ENCODE peak calls at places on chromosomes 4 and X, in five cellular contexts. V is IMR-90; M is stimulated activated CD8-positive, alpha-beta memory T cell treated with anti-CD3 and anti-CD28 coated beads, Interleukin-7, amount 100 ng/mL, for 24 hours; Q is activated CD4-positive, alpha-beta T cell treated with anti-CD3 and anti-CD28 coated beads, Interleukin-2, amount 50 U/mL, for 4 hours; I is sciatic nerve. J is an unnamed sample.

GRCh38 chrX:43940811-43941210 is 32.4 kb downstream of the NDP start:
- DNase-seq in V (peak; percentile 42), M (no peak), Q (no peak), I (no peak), J (no peak)

GRCh38 chrX:14235004-14235403 is 205.3 kb upstream of the GEMIN8 start:
- DNase-seq in V (no peak), M (no peak), Q (no peak), I (no peak), J (no peak)

GRCh38 chr4:78120144-78120880 is 63.2 kb downstream of the FRAS1 start:
- DNase-seq in V (no peak), M (no peak), Q (no peak), I (no peak), J (no peak)

GRCh38 chr4:32002037-32002747 is 1282.0 kb downstream of the PCDH7 start:
- DNase-seq in V (no peak), M (no peak), Q (no peak), I (no peak), J (peak; percentile 15)

GRCh38 chr4:56129431-56129861 is 180.7 kb downstream of the CEP135 start:
- DNase-seq in V (no peak), M (peak; percentile 2), Q (no peak), I (no peak), J (peak; percentile 52)

GRCh38 chrX:147917700-147918694 is 6.3 kb downstream of the FMR1 start:
- DNase-seq in V (peak; percentile 4), M (no peak), Q (no peak), I (no peak), J (no peak)

GRCh38 chr4:86898562-86898961 is 6.3 kb upstream of the C4orf36 start:
- DNase-seq in V (peak; percentile 17), M (no peak), Q (no peak), I (no peak), J (peak; percentile 2)

GRCh38 chrX:54007682-54008081 is 36.6 kb downstream of the PHF8 start:
- DNase-seq in V (no peak), M (no peak), Q (no peak), I (no peak), J (no peak)

GRCh38 chr4:8591114-8591513 is 1.5 kb upstream of the CPZ start:
- DNase-seq in V (no peak), M (no peak), Q (no peak), I (no peak), J (no peak)

GRCh38 chr4:107711831-107712230 is 8.2 kb downstream of the PAPSS1 start:
- DNase-seq in V (no peak), M (no peak), Q (no peak), I (no peak), J (no peak)

GRCh38 chr4:158090323-158090722 is 82.5 kb downstream of the GASK1B start:
- DNase-seq in V (peak; percentile 11), M (no peak), Q (no peak), I (no peak), J (no peak)

GRCh38 chrX:65871671-65872311 is 168.1 kb downstream of the VSIG4 start:
- DNase-seq in V (no peak), M (no peak), Q (no peak), I (no peak), J (no peak)

GRCh38 chr4:3819210-3819919 is 53.2 kb downstream of the ADRA2C start:
- DNase-seq in V (no peak), M (no peak), Q (no peak), I (no peak), J (no peak)

GRCh38 chrX:20442597-20442996 is 175.9 kb upstream of the RPS6KA3 start:
- DNase-seq in V (peak; percentile 76), M (peak; percentile 76), Q (peak; percentile 85), I (peak; percentile 86), J (peak; percentile 65)

GRCh38 chr4:52660643-52661042 is 1.5 kb upstream of the USP46 start:
- DNase-seq in V (no peak), M (no peak), Q (no peak), I (no peak), J (no peak)

GRCh38 chr4:89528525-89529133 is 221.0 kb upstream of the GPRIN3 start:
- DNase-seq in V (no peak), M (no peak), Q (no peak), I (no peak), J (no peak)

GRCh38 chr4:142656178-142656577 is 189.9 kb downstream of the INPP4B start:
- DNase-seq in V (no peak), M (no peak), Q (peak; percentile 5), I (no peak), J (no peak)

GRCh38 chr4:184370711-184371389 is 103.5 kb downstream of the IRF2 start:
- DNase-seq in V (peak; percentile 29), M (no peak), Q (no peak), I (no peak), J (no peak)

GRCh38 chrX:8364369-8365141 is 100.1 kb upstream of the VCX3B start:
- DNase-seq in V (no peak), M (no peak), Q (no peak), I (no peak), J (peak; percentile 55)

GRCh38 chr4:80178964-80179363 is 18.3 kb upstream of the PRDM8 start:
- DNase-seq in V (no peak), M (no peak), Q (no peak), I (no peak), J (no peak)

GRCh38 chrX:23374291-23374690 is 39.6 kb downstream of the PTCHD1 start:
- DNase-seq in V (no peak), M (no peak), Q (no peak), I (no peak), J (no peak)

GRCh38 chr4:156999175-156999517 is 27.5 kb upstream of the PDGFC start:
- DNase-seq in V (peak; percentile 97), M (no peak), Q (no peak), I (no peak), J (no peak)

GRCh38 chr4:98603683-98604573 is 54.5 kb downstream of the TSPAN5 start:
- DNase-seq in V (peak; percentile 71), M (no peak), Q (no peak), I (no peak), J (no peak)

GRCh38 chr4:74370912-74371311 is 6.0 kb downstream of the EREG start:
- DNase-seq in V (peak; percentile 64), M (no peak), Q (no peak), I (no peak), J (peak; percentile 69)

GRCh38 chr4:163988921-163989320 is 494.4 kb downstream of the TMA16 start:
- DNase-seq in V (no peak), M (no peak), Q (no peak), I (no peak), J (no peak)

GRCh38 chr4:123896446-123897071 is 500.0 kb downstream of the SPRY1 start:
- DNase-seq in V (no peak), M (no peak), Q (no peak), I (no peak), J (no peak)

GRCh38 chrX:22999696-23000223 is at the start of gene DDX53:
- DNase-seq in V (no peak), M (no peak), Q (no peak), I (no peak), J (no peak)

GRCh38 chr4:57109847-57110634 is at the start of gene IGFBP7:
- DNase-seq in V (no peak), M (no peak), Q (no peak), I (peak; percentile 69), J (peak; percentile 13)

GRCh38 chr4:112284662-112285411 is 867 bp downstream of the TIFA start:
- DNase-seq in V (peak; percentile 24), M (no peak), Q (no peak), I (no peak), J (no peak)

GRCh38 chr4:94641702-94642560 is 115.8 kb upstream of the BMPR1B start:
- DNase-seq in V (peak; percentile 78), M (no peak), Q (no peak), I (no peak), J (no peak)

GRCh38 chr4:111066887-111067286 is 444.0 kb upstream of the PITX2 start:
- DNase-seq in V (peak; percentile 39), M (no peak), Q (no peak), I (no peak), J (no peak)

GRCh38 chr4:40957281-40957680 is 207.5 kb downstream of the NSUN7 start:
- DNase-seq in V (no peak), M (no peak), Q (no peak), I (no peak), J (no peak)

GRCh38 chr4:12957108-12957507 is 527.0 kb downstream of the RAB28 start:
- DNase-seq in V (no peak), M (no peak), Q (no peak), I (no peak), J (no peak)